ENCODE peak calls at places on chromosomes 6 and 20, in five cellular contexts. T, Z, F, H and X are unnamed samples.

GRCh38 chr6:23089981-23090380 is 520.6 kb downstream of the HDGFL1 start:
- DNase-seq in H (no peak), T (no peak), Z (no peak), F (no peak), X (no peak)

GRCh38 chr6:89122625-89123024 is 4.8 kb upstream of the SRSF12 start:
- DNase-seq in F (no peak), Z (no peak), T (no peak), H (no peak), X (peak)

GRCh38 chr6:25229671-25230321 is 49.4 kb upstream of the CARMIL1 start:
- DNase-seq in T (no peak), Z (no peak), F (no peak), H (no peak), X (no peak)

GRCh38 chr20:43938932-43939761 is 24.5 kb downstream of the TOX2 start:
- DNase-seq in Z (no peak), T (peak), F (no peak), H (no peak), X (no peak)

GRCh38 chr20:4944918-4945317 is 56.4 kb downstream of the SLC23A2 start:
- DNase-seq in F (no peak), T (no peak), Z (no peak), H (no peak), X (no peak)

GRCh38 chr6:99178168-99178567 is 171.3 kb downstream of the FAXC start:
- DNase-seq in H (no peak), T (no peak), F (no peak), Z (no peak), X (no peak)

GRCh38 chr20:32727663-32728062 is 15.6 kb downstream of the COMMD7 start:
- DNase-seq in H (no peak), Z (no peak), T (no peak), F (no peak), X (no peak)

GRCh38 chr6:83884523-83884922 is 25.0 kb downstream of the CYB5R4 start:
- DNase-seq in F (no peak), T (no peak), H (no peak), Z (no peak), X (peak)

GRCh38 chr6:69795469-69796080 is 1.2 kb downstream of the LMBRD1 start:
- DNase-seq in T (no peak), F (no peak), Z (no peak), H (no peak), X (peak)

GRCh38 chr20:17533396-17533795 is 2.2 kb upstream of the BFSP1 start:
- DNase-seq in H (no peak), T (no peak), Z (no peak), F (no peak), X (peak)

GRCh38 chr20:36826556-36827244 is 49.2 kb upstream of the TLDC2 start:
- DNase-seq in Z (no peak), F (no peak), H (no peak), T (no peak), X (no peak)
- TF ChIP-seq POLR2A in Z (no peak), F (no peak), H (no peak), T (no peak), X (no peak)

GRCh38 chr20:325043-325888 is at the start of gene SOX12:
- DNase-seq in Z (peak), T (peak), F (peak), H (peak), X (peak)

GRCh38 chr20:326645-327031 is 1.3 kb downstream of the SOX12 start:
- DNase-seq in F (peak), T (peak), H (no peak), Z (no peak), X (peak)

GRCh38 chr20:324177-325042 is 942 bp upstream of the SOX12 start:
- DNase-seq in Z (peak), H (peak), T (peak), F (peak), X (peak)

GRCh38 chr20:327041-327945 is 1.9 kb downstream of the SOX12 start:
- DNase-seq in H (peak), T (peak), Z (peak), F (peak), X (peak)

GRCh38 chr20:325889-326644 is 715 bp downstream of the SOX12 start:
- DNase-seq in F (peak), T (peak), H (peak), Z (peak), X (peak)
- TF ChIP-seq POLR2A in F (no peak), T (no peak), H (no peak), Z (no peak), X (no peak)

DNA sequence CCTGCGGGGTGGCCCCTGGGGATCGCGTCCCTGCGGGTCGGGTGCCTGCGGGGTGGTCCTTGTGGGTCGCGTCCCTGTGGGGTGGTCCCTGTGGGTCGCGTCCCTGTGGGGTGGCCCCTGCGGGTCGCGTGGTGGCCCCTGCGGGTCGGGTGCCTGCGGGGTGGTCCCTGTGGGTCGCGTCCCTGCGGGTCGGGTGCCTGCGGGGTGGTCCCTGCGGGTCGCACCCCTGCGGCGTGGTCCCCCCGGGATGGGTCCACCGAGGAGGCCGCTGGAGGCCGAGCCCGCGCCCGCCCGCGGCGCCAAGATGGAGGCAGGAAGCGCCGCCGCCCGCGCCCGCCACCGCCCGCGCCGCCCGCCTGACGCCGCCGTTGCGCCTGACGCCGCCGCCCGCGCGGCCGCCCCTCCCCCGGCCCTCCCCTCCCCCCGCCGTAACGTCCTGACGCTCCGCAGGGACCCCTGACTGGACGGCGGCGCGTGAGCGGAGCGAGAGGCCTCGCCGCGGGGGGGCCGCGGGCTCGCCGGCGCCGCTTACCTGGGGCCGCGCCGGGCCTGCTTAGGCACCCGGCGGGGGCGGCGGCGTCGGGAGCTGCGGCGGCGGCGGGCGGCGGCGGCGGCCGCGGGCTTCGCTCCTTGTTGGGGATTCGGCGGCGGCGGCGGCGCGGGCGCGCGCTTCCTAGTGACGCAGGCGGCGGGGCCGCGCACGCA is at the start of gene GMEB2:
- DNase-seq in F (peak), Z (peak), H (peak), T (peak), X (peak)
- TF ChIP-seq POLR2A in F (peak), Z (no peak), H (peak), T (peak), X (no peak)

DNA sequence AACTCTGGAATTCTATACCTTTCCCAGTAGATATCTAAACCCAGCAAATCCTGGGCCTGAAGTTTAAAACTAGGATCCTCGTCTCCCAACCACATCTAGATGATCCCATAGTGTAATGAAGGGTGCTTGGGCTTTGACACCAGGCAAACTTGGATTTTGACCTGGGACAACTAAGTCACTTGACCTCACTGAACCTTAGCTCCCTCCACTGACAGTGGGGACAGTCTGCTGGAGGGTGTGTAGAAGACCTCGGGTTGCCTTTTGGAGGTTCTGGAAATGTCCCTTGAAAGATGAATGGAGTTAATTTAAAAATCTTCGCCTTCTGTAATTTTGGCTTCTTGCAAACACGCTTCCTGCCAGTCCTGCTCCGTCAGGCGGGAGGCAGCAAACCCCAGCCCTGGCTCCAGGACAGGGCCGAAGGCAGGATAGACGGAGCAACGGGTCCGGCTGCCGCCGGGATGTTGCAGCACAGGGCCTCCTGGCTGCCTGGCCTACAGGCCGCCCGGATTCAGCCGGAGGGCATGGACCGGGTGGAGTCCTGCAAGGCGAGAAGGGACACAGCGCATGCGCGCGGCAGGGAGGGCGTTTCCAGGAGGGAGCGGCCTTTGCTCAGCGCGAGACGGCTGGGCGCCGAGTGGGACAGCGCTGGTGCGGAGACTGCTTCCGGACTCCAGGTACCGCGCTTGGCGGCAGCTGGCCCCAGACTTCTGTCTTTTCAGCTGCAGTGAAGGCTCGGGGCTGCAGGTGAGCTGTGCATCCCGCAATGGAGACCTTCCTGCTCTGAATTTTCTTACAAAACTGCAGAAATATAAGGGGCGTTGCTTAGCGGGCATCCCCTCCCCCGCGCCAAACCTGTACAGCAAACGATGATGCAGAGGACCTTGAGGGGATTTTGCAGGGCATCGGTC is at the start of gene TMEM14A:
- DNase-seq in H (peak), F (peak), Z (peak), T (peak), X (peak)
- TF ChIP-seq POLR2A in H (peak), F (peak), Z (no peak), T (peak), X (peak)

DNA sequence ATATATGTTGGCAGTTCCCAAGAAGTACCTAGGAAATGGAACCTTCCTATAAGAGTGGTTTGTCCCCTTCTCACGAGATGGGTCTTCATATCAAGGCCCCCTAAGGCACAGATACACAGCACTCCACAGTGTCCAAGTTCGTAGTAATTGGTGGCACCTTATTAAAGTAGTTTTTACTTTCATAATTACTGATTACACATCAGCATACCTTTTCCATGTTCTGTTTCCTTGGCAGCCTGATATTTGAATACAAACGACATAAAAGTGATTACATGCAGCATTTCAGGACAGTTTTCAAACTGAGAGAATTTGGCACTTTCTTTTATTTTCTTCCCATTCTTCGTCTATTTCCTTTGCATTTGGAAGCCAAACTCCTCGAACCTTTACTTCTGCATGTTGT is 139.6 kb downstream of the MTHFD1L start:
- DNase-seq in T (no peak), Z (no peak), H (no peak), F (no peak), X (no peak)
- TF ChIP-seq POLR2A in T (no peak), Z (no peak), H (no peak), F (no peak), X (no peak)

GRCh38 chr6:30006170-30007131 is 54.6 kb upstream of the POLR1H start:
- DNase-seq in H (peak), F (peak), Z (no peak), T (peak), X (no peak)
- TF ChIP-seq POLR2A in H (no peak), F (no peak), Z (no peak), T (no peak), X (no peak)

GRCh38 chr20:51769941-51770615 is 1.9 kb upstream of the ATP9A start:
- DNase-seq in Z (no peak), F (no peak), H (no peak), T (no peak), X (no peak)

GRCh38 chr20:51768759-51769517 is 748 bp upstream of the ATP9A start:
- DNase-seq in Z (peak), H (no peak), F (no peak), T (no peak), X (no peak)

GRCh38 chr20:51763965-51764602 is 4.1 kb downstream of the ATP9A start:
- DNase-seq in F (no peak), H (no peak), Z (no peak), T (no peak), X (no peak)

GRCh38 chr20:51767867-51768758 is at the start of gene ATP9A:
- DNase-seq in H (peak), F (peak), Z (peak), T (peak), X (peak)

GRCh38 chr20:51767018-51767866 is 948 bp downstream of the ATP9A start:
- DNase-seq in F (peak), Z (peak), T (peak), H (peak), X (peak)
- TF ChIP-seq POLR2A in F (no peak), Z (no peak), T (peak), H (peak), X (no peak)

DNA sequence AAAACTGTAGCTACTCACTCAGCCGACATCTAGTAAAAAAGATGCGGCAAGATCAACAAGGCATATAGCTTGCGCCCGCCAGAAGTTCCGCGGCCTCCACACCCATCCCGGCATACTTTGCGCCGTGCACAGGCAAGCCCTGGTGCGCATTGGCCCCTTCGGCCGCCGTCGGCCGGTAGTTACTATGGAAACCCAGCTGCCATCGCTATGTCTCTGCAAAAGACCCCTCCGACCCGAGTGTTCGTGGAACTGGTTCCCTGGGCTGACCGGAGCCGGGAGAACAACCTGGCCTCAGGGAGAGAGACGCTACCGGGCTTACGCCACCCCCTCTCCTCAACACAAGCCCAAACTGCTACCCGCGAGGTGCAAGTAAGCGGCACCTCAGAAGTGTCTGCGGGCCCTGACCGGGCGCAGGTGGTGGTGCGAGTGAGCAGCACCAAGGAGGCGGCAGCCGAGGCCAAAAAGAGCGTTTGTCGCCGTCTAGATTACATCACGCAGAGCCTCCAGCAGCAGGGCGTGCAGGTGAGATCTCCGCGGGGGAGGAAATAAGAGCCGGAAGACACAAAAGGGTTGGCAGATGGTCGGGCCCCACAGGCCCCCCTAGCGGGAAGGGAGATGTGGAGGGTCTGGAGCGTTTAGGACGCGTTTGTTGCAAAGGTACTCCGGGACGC is at the start of gene IRAK1BP1:
- DNase-seq in H (peak), Z (peak), T (peak), F (peak), X (peak)
- TF ChIP-seq POLR2A in H (no peak), Z (no peak), T (no peak), F (no peak), X (peak)

GRCh38 chr6:26595669-26596269 is 984 bp upstream of the ABT1 start:
- DNase-seq in H (peak), T (peak), Z (peak), F (peak), X (peak)

GRCh38 chr6:26597821-26598220 is 1.1 kb downstream of the ABT1 start:
- DNase-seq in F (no peak), Z (no peak), H (no peak), T (no peak), X (no peak)

GRCh38 chr6:26598267-26598666 is 1.5 kb downstream of the ABT1 start:
- DNase-seq in F (no peak), Z (no peak), H (peak), T (no peak), X (no peak)

GRCh38 chr6:26597389-26597766 is 625 bp downstream of the ABT1 start:
- DNase-seq in F (no peak), Z (no peak), H (no peak), T (no peak), X (no peak)

GRCh38 chr6:26596579-26597388 is at the start of gene ABT1:
- DNase-seq in Z (peak), H (peak), T (peak), F (peak), X (peak)
- TF ChIP-seq POLR2A in Z (no peak), H (peak), T (peak), F (peak), X (peak)

GRCh38 chr6:142833054-142833453 is 111.9 kb downstream of the HIVEP2 start:
- DNase-seq in Z (no peak), F (no peak), H (no peak), T (no peak), X (no peak)
- TF ChIP-seq POLR2A in Z (no peak), F (no peak), H (no peak), T (no peak), X (no peak)